ENCODE peak calls at places on chromosomes 1 and 21, in nine cellular contexts. D is vagina, L is endothelial cell, Z is epithelial cell of proximal tubule, Q is HFF-Myc, K is PC-3, O is colonic mucosa, A is lower leg skin, C is tibial nerve. G is an unnamed sample.

GRCh38 chr1:226738421-226738994 is 574 bp downstream of the ITPKB start:
- DNase-seq in Z (no peak), K (peak; percentile 60), L (peak; percentile 40), D (no peak), C (no peak), A (no peak), Q (no peak), O (peak; percentile 37), G (no peak)

GRCh38 chr1:92446990-92447681 is 39.6 kb downstream of the GFI1 start:
- DNase-seq in D (no peak), K (peak; percentile 23), Z (no peak), A (no peak), O (no peak), L (no peak), Q (no peak), C (no peak), G (no peak)

GRCh38 chr1:32859915-32860314 is 10.8 kb downstream of the FNDC5 start:
- DNase-seq in D (no peak), C (no peak), Z (no peak), L (no peak), Q (no peak), O (no peak), K (no peak), A (no peak), G (no peak)

GRCh38 chr1:67020304-67020703 is 33.6 kb downstream of the SLC35D1 start:
- DNase-seq in Q (no peak), D (no peak), C (no peak), K (no peak), Z (no peak), L (no peak), A (no peak), O (no peak), G (no peak)

GRCh38 chr1:59879556-59879955 is 47.0 kb downstream of the CYP2J2 start:
- DNase-seq in O (peak; percentile 91), K (peak; percentile 69), Q (peak; percentile 33), A (peak; percentile 37), D (no peak), L (peak; percentile 81), C (peak; percentile 78), Z (peak; percentile 32), G (peak; percentile 57)

GRCh38 chr21:34126691-34127090 is 53.3 kb downstream of the MRPS6 start:
- DNase-seq in K (no peak), Z (no peak), O (no peak), Q (no peak), D (no peak), C (no peak), L (no peak), A (no peak), G (no peak)

GRCh38 chr21:38679531-38679930 is 126.2 kb upstream of the ETS2 start:
- DNase-seq in K (peak; percentile 63), L (no peak), Q (peak; percentile 46), A (no peak), O (no peak), C (peak; percentile 11), Z (no peak), D (no peak), G (no peak)

GRCh38 chr1:224182866-224183590 is at the start of gene DEGS1:
- DNase-seq in C (peak; percentile 64), Q (peak; percentile 25), O (peak; percentile 87), L (peak; percentile 83), K (peak; percentile 92), D (no peak), A (peak; percentile 66), Z (no peak), G (peak; percentile 48)

GRCh38 chr21:45403133-45403824 is 1.7 kb upstream of the COL18A1 start:
- DNase-seq in Q (no peak), A (peak; percentile 43), K (peak; percentile 83), D (no peak), Z (no peak), L (no peak), O (no peak), C (no peak), G (no peak)

GRCh38 chr1:234745844-234746797 is 136.1 kb upstream of the IRF2BP2 start:
- DNase-seq in C (no peak), Q (no peak), Z (no peak), O (no peak), D (no peak), A (no peak), L (no peak), K (peak; percentile 60), G (no peak)

GRCh38 chr1:229253170-229253974 is 17.5 kb upstream of the RAB4A start:
- DNase-seq in K (peak; percentile 44), Z (peak; percentile 52), A (no peak), Q (peak; percentile 91), C (peak; percentile 48), O (no peak), L (no peak), D (no peak), G (no peak)

DNA sequence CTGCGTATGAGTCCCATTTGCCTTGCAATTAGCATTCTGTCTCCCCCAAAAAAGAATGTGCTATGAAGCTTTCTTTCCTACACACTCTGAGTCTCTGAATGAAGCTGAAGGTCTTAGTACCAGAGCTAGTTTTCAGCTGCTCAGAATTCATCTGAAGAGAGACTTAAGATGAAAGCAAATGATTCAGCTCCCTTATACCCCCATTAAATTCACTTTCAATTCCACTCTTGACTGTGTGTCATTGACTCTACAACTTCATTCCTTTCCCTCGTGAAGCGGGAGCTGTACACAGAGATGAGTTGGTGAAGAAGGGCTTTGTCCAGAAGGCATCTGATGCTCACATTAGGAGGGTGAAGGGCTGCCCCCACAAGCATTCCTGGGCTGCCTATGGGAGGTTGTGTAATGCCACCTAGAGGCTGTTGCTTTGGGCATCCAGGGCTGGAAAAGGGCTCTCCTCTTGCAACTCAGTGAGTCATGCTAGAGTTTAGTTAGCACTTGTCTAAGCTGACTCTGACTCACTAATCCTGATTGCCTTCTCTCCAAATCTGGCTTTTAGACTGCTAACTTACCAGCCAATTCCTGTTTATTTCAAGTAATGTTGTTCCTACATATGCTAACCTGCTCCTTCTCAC is 1.8 kb downstream of the SPRR1B start:
- DNase-seq in D (no peak), C (no peak), Z (peak; percentile 46), L (peak; percentile 18), O (no peak), Q (no peak), K (peak; percentile 93), A (no peak), G (no peak)
- TF ChIP-seq CTCF in D (no peak), C (no peak), Z (peak; percentile 64), L (no peak), O (no peak), Q (no peak), K (peak; percentile 89), A (no peak), G (no peak)

DNA sequence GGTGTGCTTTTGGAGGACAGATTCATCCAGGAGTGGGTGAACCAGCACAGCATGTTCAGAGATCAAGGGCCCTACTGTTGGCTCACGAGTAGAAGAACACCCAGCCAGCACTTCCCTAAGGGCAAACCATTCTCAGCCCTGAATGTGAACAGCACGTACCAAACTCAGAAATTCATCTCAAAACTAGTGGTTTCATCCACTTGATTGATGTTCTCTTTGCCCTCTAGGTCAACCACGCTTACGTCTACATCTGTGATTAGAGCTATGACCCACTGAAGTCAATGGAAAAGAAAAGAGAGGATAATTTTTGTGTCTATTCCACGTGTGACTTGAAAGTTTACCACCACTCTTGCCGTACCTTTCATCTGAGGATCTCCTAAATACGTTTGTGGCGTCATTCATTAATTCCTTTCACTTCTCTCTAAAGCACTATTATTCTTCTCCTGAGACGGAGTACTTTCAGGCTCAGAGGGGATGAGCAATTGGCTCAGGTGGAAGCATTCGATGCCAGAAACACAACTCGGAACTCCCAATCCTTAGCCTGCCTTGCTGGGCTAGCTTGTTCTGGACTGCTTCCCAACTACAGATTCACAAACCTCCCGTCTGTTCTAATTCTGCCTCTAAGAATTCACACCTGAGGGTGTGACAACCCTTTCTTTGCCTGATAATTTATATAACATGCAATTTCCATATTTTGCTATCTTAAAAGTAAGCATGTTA is 57.3 kb upstream of the HIVEP3 start:
- DNase-seq in D (no peak), L (no peak), C (no peak), Z (no peak), O (no peak), A (no peak), K (no peak), Q (no peak), G (no peak)
- TF ChIP-seq CTCF in D (no peak), L (no peak), C (no peak), Z (no peak), O (no peak), A (no peak), K (no peak), Q (no peak), G (no peak)

GRCh38 chr1:47179023-47179987 is 10.5 kb downstream of the PDZK1IP1 start:
- DNase-seq in D (peak; percentile 87), Z (no peak), K (peak; percentile 98), A (peak; percentile 81), O (peak; percentile 92), C (peak; percentile 90), L (peak; percentile 95), Q (peak; percentile 86), G (peak; percentile 82)

GRCh38 chr1:47181095-47181954 is 8.5 kb downstream of the PDZK1IP1 start:
- DNase-seq in O (no peak), K (no peak), A (no peak), L (peak; percentile 43), D (peak; percentile 47), Z (no peak), C (no peak), Q (no peak), G (no peak)

GRCh38 chr1:47181955-47182680 is 7.7 kb downstream of the PDZK1IP1 start:
- DNase-seq in C (no peak), D (peak; percentile 64), Q (no peak), O (no peak), L (no peak), K (peak; percentile 34), A (no peak), Z (peak; percentile 96), G (no peak)

GRCh38 chr1:47179988-47180563 is 9.8 kb downstream of the PDZK1IP1 start:
- DNase-seq in D (peak; percentile 75), Q (no peak), L (no peak), A (no peak), K (no peak), Z (no peak), O (no peak), C (no peak), G (no peak)

GRCh38 chr1:47180603-47181094 is 9.2 kb downstream of the PDZK1IP1 start:
- DNase-seq in C (no peak), D (peak; percentile 75), K (no peak), O (no peak), Q (no peak), L (no peak), A (no peak), Z (no peak), G (no peak)
- TF ChIP-seq CTCF in C (no peak), D (no peak), K (no peak), O (no peak), Q (no peak), L (no peak), A (no peak), Z (no peak), G (no peak)

DNA sequence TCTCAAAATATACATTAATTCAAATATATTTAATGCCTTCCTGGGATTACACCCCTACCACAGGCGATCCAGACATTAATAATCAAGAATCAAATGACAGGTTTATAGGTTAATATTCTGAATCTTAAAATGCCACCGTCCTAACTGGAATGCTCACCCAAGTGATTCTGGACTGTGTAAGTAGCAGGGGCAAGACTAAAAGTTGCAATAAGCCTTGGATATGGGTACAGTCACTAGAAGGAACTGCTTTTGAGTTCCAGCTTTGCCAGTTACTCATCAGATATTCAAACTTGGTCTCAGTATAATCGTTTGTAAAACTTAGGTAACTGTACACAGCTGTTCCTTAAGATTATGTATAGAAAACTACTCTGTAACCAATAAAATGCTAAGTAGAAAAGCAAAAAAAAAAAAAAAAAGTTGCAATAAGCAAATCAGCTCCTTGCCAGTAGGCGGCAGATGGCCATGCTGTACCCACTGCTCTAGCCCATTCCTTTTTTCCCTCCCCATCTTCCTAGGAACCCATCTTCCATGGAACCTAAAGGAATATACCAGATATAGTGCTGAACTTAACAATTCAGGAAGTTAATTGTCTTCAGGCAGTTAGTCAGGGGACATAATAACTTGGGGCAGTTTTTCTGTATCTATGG is 10.5 kb downstream of the RO60 start:
- DNase-seq in Q (no peak), A (no peak), O (no peak), L (no peak), C (no peak), D (no peak), K (peak; percentile 15), Z (no peak), G (no peak)
- TF ChIP-seq CTCF in Q (peak; percentile 39), A (no peak), O (no peak), L (peak; percentile 66), C (no peak), D (no peak), K (peak; percentile 51), Z (peak; percentile 52), G (no peak)